ENCODE peak calls at places on chromosomes 1 and 21, in ten cellular contexts. One of them, this sample, is unnamed.

GRCh38 chr1:71490432-71490831 is 409.6 kb upstream of the ZRANB2 start:
- DNase-seq in M059J: peak; percentile 30
- DNase-seq in PC-9: no peak
- DNase-seq in osteocyte: no peak
- DNase-seq in neural progenitor cell: no peak
- DNase-seq in WERI-Rb-1: no peak
- DNase-seq in GM03348: no peak
- DNase-seq in HEK293T: no peak
- DNase-seq in HTR-8/SVneo: no peak
- DNase-seq in uterus: no peak
- DNase-seq in this sample: no peak

GRCh38 chr1:204714861-204715511 is 29.4 kb upstream of the LRRN2 start:
- DNase-seq in PC-9: no peak
- DNase-seq in HEK293T: no peak
- DNase-seq in GM03348: no peak
- DNase-seq in uterus: no peak
- DNase-seq in HTR-8/SVneo: no peak
- DNase-seq in neural progenitor cell: peak; percentile 81
- DNase-seq in WERI-Rb-1: peak; percentile 94
- DNase-seq in osteocyte: no peak
- DNase-seq in M059J: peak; percentile 27
- DNase-seq in this sample: no peak

GRCh38 chr1:227612658-227613057 is 49.3 kb downstream of the ZNF678 start:
- DNase-seq in neural progenitor cell: no peak
- DNase-seq in uterus: no peak
- DNase-seq in WERI-Rb-1: no peak
- DNase-seq in HTR-8/SVneo: no peak
- DNase-seq in osteocyte: peak; percentile 68
- DNase-seq in HEK293T: no peak
- DNase-seq in PC-9: no peak
- DNase-seq in GM03348: no peak
- DNase-seq in M059J: no peak
- DNase-seq in this sample: no peak

GRCh38 chr1:201444792-201445191 is 23.3 kb upstream of the TNNI1 start:
- DNase-seq in PC-9: no peak
- DNase-seq in HTR-8/SVneo: no peak
- DNase-seq in HEK293T: no peak
- DNase-seq in WERI-Rb-1: no peak
- DNase-seq in M059J: peak; percentile 53
- DNase-seq in neural progenitor cell: no peak
- DNase-seq in uterus: no peak
- DNase-seq in osteocyte: no peak
- DNase-seq in GM03348: no peak
- DNase-seq in this sample: no peak

GRCh38 chr1:163824006-163824405 is 502.3 kb downstream of the NUF2 start:
- DNase-seq in neural progenitor cell: no peak
- DNase-seq in HTR-8/SVneo: no peak
- DNase-seq in HEK293T: no peak
- DNase-seq in GM03348: peak; percentile 60
- DNase-seq in PC-9: no peak
- DNase-seq in M059J: peak; percentile 17
- DNase-seq in osteocyte: no peak
- DNase-seq in uterus: peak; percentile 40
- DNase-seq in WERI-Rb-1: no peak
- DNase-seq in this sample: no peak

GRCh38 chr1:8218351-8219092 is 99.4 kb upstream of the SLC45A1 start:
- DNase-seq in PC-9: peak; percentile 39
- DNase-seq in M059J: peak; percentile 85
- DNase-seq in uterus: no peak
- DNase-seq in WERI-Rb-1: no peak
- DNase-seq in HEK293T: no peak
- DNase-seq in HTR-8/SVneo: no peak
- DNase-seq in osteocyte: no peak
- DNase-seq in neural progenitor cell: no peak
- DNase-seq in GM03348: no peak
- DNase-seq in this sample: no peak

GRCh38 chr1:153379591-153379990 is 4.2 kb upstream of the S100A12 start:
- DNase-seq in osteocyte: no peak
- DNase-seq in M059J: no peak
- DNase-seq in HTR-8/SVneo: no peak
- DNase-seq in PC-9: no peak
- DNase-seq in WERI-Rb-1: no peak
- DNase-seq in uterus: no peak
- DNase-seq in neural progenitor cell: no peak
- DNase-seq in GM03348: no peak
- DNase-seq in HEK293T: no peak
- DNase-seq in this sample: no peak

GRCh38 chr1:180270767-180271639 is 40.9 kb downstream of the LHX4 start:
- DNase-seq in uterus: no peak
- DNase-seq in M059J: no peak
- DNase-seq in HTR-8/SVneo: no peak
- DNase-seq in GM03348: no peak
- DNase-seq in HEK293T: no peak
- DNase-seq in WERI-Rb-1: no peak
- DNase-seq in osteocyte: peak; percentile 68
- DNase-seq in neural progenitor cell: peak; percentile 30
- DNase-seq in PC-9: no peak
- DNase-seq in this sample: no peak

GRCh38 chr1:40383488-40384412 is 10.2 kb downstream of the SMAP2 start:
- DNase-seq in HEK293T: no peak
- DNase-seq in PC-9: no peak
- DNase-seq in GM03348: no peak
- DNase-seq in uterus: no peak
- DNase-seq in M059J: no peak
- DNase-seq in neural progenitor cell: no peak
- DNase-seq in HTR-8/SVneo: no peak
- DNase-seq in WERI-Rb-1: no peak
- DNase-seq in osteocyte: no peak
- DNase-seq in this sample: no peak

GRCh38 chr1:25610822-25611630 is 5.6 kb upstream of the MAN1C1 start:
- DNase-seq in PC-9: no peak
- DNase-seq in osteocyte: no peak
- DNase-seq in neural progenitor cell: no peak
- DNase-seq in uterus: no peak
- DNase-seq in GM03348: peak; percentile 27
- DNase-seq in M059J: peak; percentile 35
- DNase-seq in HEK293T: no peak
- DNase-seq in WERI-Rb-1: peak; percentile 30
- DNase-seq in HTR-8/SVneo: no peak
- DNase-seq in this sample: no peak

GRCh38 chr1:9270290-9270900 is 22.3 kb upstream of the SPSB1 start:
- DNase-seq in GM03348: peak; percentile 30
- DNase-seq in neural progenitor cell: peak; percentile 39
- DNase-seq in HTR-8/SVneo: no peak
- DNase-seq in osteocyte: no peak
- DNase-seq in uterus: no peak
- DNase-seq in HEK293T: peak; percentile 29
- DNase-seq in M059J: no peak
- DNase-seq in PC-9: no peak
- DNase-seq in WERI-Rb-1: no peak
- DNase-seq in this sample: no peak

GRCh38 chr1:60078182-60078581 is 4.6 kb upstream of the C1orf87 start:
- DNase-seq in M059J: no peak
- DNase-seq in HEK293T: no peak
- DNase-seq in PC-9: no peak
- DNase-seq in uterus: no peak
- DNase-seq in GM03348: peak; percentile 12
- DNase-seq in WERI-Rb-1: no peak
- DNase-seq in neural progenitor cell: no peak
- DNase-seq in osteocyte: no peak
- DNase-seq in HTR-8/SVneo: no peak
- DNase-seq in this sample: no peak

GRCh38 chr21:34276711-34277425 is 86.9 kb upstream of the KCNE2 start:
- DNase-seq in osteocyte: no peak
- DNase-seq in WERI-Rb-1: no peak
- DNase-seq in neural progenitor cell: no peak
- DNase-seq in M059J: peak; percentile 21
- DNase-seq in GM03348: no peak
- DNase-seq in uterus: no peak
- DNase-seq in HEK293T: no peak
- DNase-seq in PC-9: no peak
- DNase-seq in HTR-8/SVneo: no peak
- DNase-seq in this sample: no peak

GRCh38 chr1:77341195-77341594 is 59.4 kb downstream of the AK5 start:
- DNase-seq in PC-9: no peak
- DNase-seq in uterus: no peak
- DNase-seq in HEK293T: no peak
- DNase-seq in neural progenitor cell: no peak
- DNase-seq in osteocyte: no peak
- DNase-seq in M059J: no peak
- DNase-seq in WERI-Rb-1: no peak
- DNase-seq in GM03348: no peak
- DNase-seq in HTR-8/SVneo: no peak
- DNase-seq in this sample: no peak

GRCh38 chr1:109704173-109704572 is 7.9 kb upstream of the GSTM5 start:
- DNase-seq in M059J: no peak
- DNase-seq in uterus: no peak
- DNase-seq in HTR-8/SVneo: no peak
- DNase-seq in WERI-Rb-1: no peak
- DNase-seq in osteocyte: no peak
- DNase-seq in PC-9: no peak
- DNase-seq in neural progenitor cell: peak; percentile 15
- DNase-seq in HEK293T: peak; percentile 25
- DNase-seq in GM03348: no peak
- DNase-seq in this sample: no peak

GRCh38 chr21:18832081-18832670 is 428.6 kb upstream of the TMPRSS15 start:
- DNase-seq in HTR-8/SVneo: no peak
- DNase-seq in PC-9: no peak
- DNase-seq in M059J: no peak
- DNase-seq in uterus: no peak
- DNase-seq in neural progenitor cell: no peak
- DNase-seq in GM03348: no peak
- DNase-seq in WERI-Rb-1: no peak
- DNase-seq in HEK293T: no peak
- DNase-seq in osteocyte: no peak
- DNase-seq in this sample: no peak

GRCh38 chr1:166627583-166627982 is 211.7 kb upstream of the POGK start:
- DNase-seq in WERI-Rb-1: no peak
- DNase-seq in uterus: no peak
- DNase-seq in M059J: no peak
- DNase-seq in osteocyte: no peak
- DNase-seq in GM03348: no peak
- DNase-seq in HTR-8/SVneo: no peak
- DNase-seq in neural progenitor cell: no peak
- DNase-seq in HEK293T: no peak
- DNase-seq in PC-9: no peak
- DNase-seq in this sample: no peak

GRCh38 chr1:174777262-174777661 is 222.5 kb upstream of the CACYBP start:
- DNase-seq in WERI-Rb-1: no peak
- DNase-seq in PC-9: no peak
- DNase-seq in M059J: no peak
- DNase-seq in GM03348: no peak
- DNase-seq in HEK293T: no peak
- DNase-seq in osteocyte: no peak
- DNase-seq in uterus: no peak
- DNase-seq in HTR-8/SVneo: no peak
- DNase-seq in neural progenitor cell: no peak
- DNase-seq in this sample: no peak

GRCh38 chr1:6220236-6220635 is 14.3 kb downstream of the RNF207 start:
- DNase-seq in GM03348: no peak
- DNase-seq in WERI-Rb-1: no peak
- DNase-seq in HEK293T: no peak
- DNase-seq in uterus: no peak
- DNase-seq in M059J: peak; percentile 18
- DNase-seq in neural progenitor cell: no peak
- DNase-seq in osteocyte: no peak
- DNase-seq in HTR-8/SVneo: no peak
- DNase-seq in PC-9: peak; percentile 95
- DNase-seq in this sample: no peak

GRCh38 chr1:89310505-89310904 is 37.8 kb upstream of the GBP5 start:
- DNase-seq in uterus: no peak
- DNase-seq in PC-9: no peak
- DNase-seq in GM03348: peak; percentile 43
- DNase-seq in WERI-Rb-1: no peak
- DNase-seq in HTR-8/SVneo: no peak
- DNase-seq in osteocyte: no peak
- DNase-seq in M059J: peak; percentile 63
- DNase-seq in neural progenitor cell: no peak
- DNase-seq in HEK293T: no peak
- DNase-seq in this sample: no peak

GRCh38 chr1:111222308-111223125 is 5.0 kb upstream of the CHI3L2 start:
- DNase-seq in HTR-8/SVneo: peak; percentile 67
- DNase-seq in WERI-Rb-1: peak; percentile 84
- DNase-seq in PC-9: peak; percentile 73
- DNase-seq in osteocyte: peak; percentile 87
- DNase-seq in HEK293T: peak; percentile 86
- DNase-seq in neural progenitor cell: peak; percentile 86
- DNase-seq in GM03348: peak; percentile 88
- DNase-seq in uterus: peak; percentile 66
- DNase-seq in M059J: peak; percentile 75
- DNase-seq in this sample: peak; percentile 76

GRCh38 chr1:94926365-94926914 is 470 bp downstream of the CNN3 start:
- DNase-seq in HTR-8/SVneo: no peak
- DNase-seq in uterus: peak; percentile 74
- DNase-seq in M059J: peak; percentile 56
- DNase-seq in GM03348: peak; percentile 79
- DNase-seq in PC-9: peak; percentile 47
- DNase-seq in neural progenitor cell: peak; percentile 79
- DNase-seq in WERI-Rb-1: peak; percentile 64
- DNase-seq in osteocyte: peak; percentile 89
- DNase-seq in HEK293T: peak; percentile 72
- DNase-seq in this sample: peak; percentile 62

GRCh38 chr1:190474587-190475305 is 2.9 kb downstream of the BRINP3 start:
- DNase-seq in HEK293T: peak; percentile 22
- DNase-seq in WERI-Rb-1: no peak
- DNase-seq in PC-9: no peak
- DNase-seq in neural progenitor cell: peak; percentile 50
- DNase-seq in GM03348: no peak
- DNase-seq in HTR-8/SVneo: no peak
- DNase-seq in uterus: no peak
- DNase-seq in M059J: no peak
- DNase-seq in osteocyte: no peak
- DNase-seq in this sample: no peak

GRCh38 chr1:91871994-91872393 is 14.0 kb downstream of the TGFBR3 start:
- DNase-seq in WERI-Rb-1: no peak
- DNase-seq in uterus: no peak
- DNase-seq in PC-9: peak; percentile 97
- DNase-seq in HEK293T: no peak
- DNase-seq in osteocyte: no peak
- DNase-seq in HTR-8/SVneo: no peak
- DNase-seq in GM03348: peak; percentile 35
- DNase-seq in neural progenitor cell: no peak
- DNase-seq in M059J: peak; percentile 44
- DNase-seq in this sample: no peak

GRCh38 chr1:147622731-147623130 is 47.6 kb downstream of the ACP6 start:
- DNase-seq in WERI-Rb-1: no peak
- DNase-seq in M059J: peak; percentile 23
- DNase-seq in PC-9: no peak
- DNase-seq in osteocyte: no peak
- DNase-seq in uterus: no peak
- DNase-seq in neural progenitor cell: no peak
- DNase-seq in HEK293T: no peak
- DNase-seq in HTR-8/SVneo: no peak
- DNase-seq in GM03348: peak; percentile 58
- DNase-seq in this sample: no peak

GRCh38 chr1:206735553-206736031 is 35.0 kb upstream of the IL19 start:
- DNase-seq in uterus: no peak
- DNase-seq in WERI-Rb-1: peak; percentile 83
- DNase-seq in GM03348: no peak
- DNase-seq in neural progenitor cell: no peak
- DNase-seq in HTR-8/SVneo: no peak
- DNase-seq in HEK293T: no peak
- DNase-seq in osteocyte: no peak
- DNase-seq in M059J: peak; percentile 81
- DNase-seq in PC-9: no peak
- DNase-seq in this sample: no peak

GRCh38 chr1:47507921-47508894 is 70.4 kb downstream of the FOXD2 start:
- DNase-seq in M059J: peak; percentile 13
- DNase-seq in WERI-Rb-1: peak; percentile 30
- DNase-seq in osteocyte: no peak
- DNase-seq in HTR-8/SVneo: no peak
- DNase-seq in neural progenitor cell: peak; percentile 69
- DNase-seq in GM03348: peak; percentile 40
- DNase-seq in HEK293T: peak; percentile 63
- DNase-seq in uterus: peak; percentile 24
- DNase-seq in PC-9: no peak
- DNase-seq in this sample: peak; percentile 50

GRCh38 chr1:19370453-19371170 is 58.5 kb downstream of the SLC66A1 start:
- DNase-seq in neural progenitor cell: no peak
- DNase-seq in GM03348: no peak
- DNase-seq in M059J: no peak
- DNase-seq in HTR-8/SVneo: no peak
- DNase-seq in WERI-Rb-1: no peak
- DNase-seq in uterus: no peak
- DNase-seq in PC-9: no peak
- DNase-seq in osteocyte: no peak
- DNase-seq in HEK293T: no peak
- DNase-seq in this sample: no peak

This sample was measured in neural crest cell.